ENCODE peak calls at places on chromosomes 5 and 9, in six cellular contexts. V is NCI-H82; Y is CD8-positive, alpha-beta T cell; W is nephron progenitor cell; L is stromal cell of bone marrow; O is NCI-H1092. C is an unnamed sample.

GRCh38 chr5:149471406-149472183 is 79.6 kb downstream of the CSNK1A1 start:
- DNase-seq in V (no peak), O (no peak), W (no peak), Y (no peak), L (no peak), C (no peak)

GRCh38 chr9:88954073-88954472 is 37.2 kb upstream of the S1PR3 start:
- DNase-seq in Y (no peak), W (no peak), V (no peak), L (no peak), O (no peak), C (no peak)

GRCh38 chr9:114057161-114057560 is 20.9 kb downstream of the AMBP start:
- DNase-seq in O (no peak), L (no peak), V (no peak), W (no peak), Y (no peak), C (no peak)

GRCh38 chr9:108535526-108535925 is 320.3 kb downstream of the ACTL7B start:
- DNase-seq in L (no peak), W (no peak), V (peak), O (no peak), Y (no peak), C (no peak)

GRCh38 chr5:118791986-118792734 is 196.2 kb downstream of the DTWD2 start:
- DNase-seq in L (peak), W (peak), O (peak), Y (no peak), V (peak), C (peak)

GRCh38 chr9:120439147-120439546 is 140.8 kb downstream of the CDK5RAP2 start:
- DNase-seq in V (peak), Y (no peak), O (peak), W (peak), L (no peak), C (no peak)

GRCh38 chr5:376951-377325 is 55.4 kb downstream of the AHRR start:
- DNase-seq in W (no peak), Y (no peak), L (no peak), O (no peak), V (no peak), C (no peak)

GRCh38 chr9:93576296-93577044 is at the start of gene PHF2:
- DNase-seq in W (peak), O (no peak), Y (peak), L (no peak), V (peak), C (no peak)

GRCh38 chr5:9864791-9865190 is 234.6 kb upstream of the TAS2R1 start:
- DNase-seq in W (no peak), Y (no peak), O (no peak), L (no peak), V (no peak), C (no peak)

GRCh38 chr9:131500377-131500776 is 2.3 kb upstream of the POMT1 start:
- DNase-seq in W (no peak), O (no peak), Y (peak), V (peak), L (no peak), C (no peak)

GRCh38 chr5:168317521-168318147 is 26.2 kb downstream of the WWC1 start:
- DNase-seq in Y (no peak), V (peak), W (peak), O (peak), L (peak), C (no peak)

GRCh38 chr9:93357649-93358048 is 93.8 kb upstream of the FAM120A start:
- DNase-seq in Y (no peak), V (no peak), W (no peak), L (no peak), O (no peak), C (no peak)

GRCh38 chr9:86303316-86303975 is 21.1 kb upstream of the ISCA1 start:
- DNase-seq in O (no peak), V (no peak), Y (peak), W (no peak), L (no peak), C (no peak)